ENCODE peak calls at places on chromosomes 12 and 14, in nine cellular contexts. One of them, this sample, is unnamed.

GRCh38 chr14:102029956-102030355 is 56.9 kb downstream of the HSP90AA1 start:
- DNase-seq in GM23338: no peak
- DNase-seq in mammary epithelial cell: no peak
- DNase-seq in HCT116: no peak
- DNase-seq in GM23248: peak
- DNase-seq in fibroblast of lung: peak
- DNase-seq in endothelial cell of umbilical vein: no peak
- DNase-seq in MM.1S: no peak
- DNase-seq in astrocyte: peak
- DNase-seq in this sample: no peak

GRCh38 chr12:108312885-108313203 is 26.3 kb downstream of the CMKLR1 start:
- DNase-seq in GM23338: no peak
- DNase-seq in mammary epithelial cell: no peak
- DNase-seq in HCT116: no peak
- DNase-seq in GM23248: peak
- DNase-seq in fibroblast of lung: no peak
- DNase-seq in endothelial cell of umbilical vein: peak
- DNase-seq in MM.1S: no peak
- DNase-seq in astrocyte: no peak
- DNase-seq in this sample: peak

GRCh38 chr12:121233628-121234020 is 23.7 kb downstream of the P2RX4 start:
- DNase-seq in GM23338: no peak
- DNase-seq in mammary epithelial cell: no peak
- DNase-seq in HCT116: no peak
- DNase-seq in GM23248: no peak
- DNase-seq in fibroblast of lung: no peak
- DNase-seq in endothelial cell of umbilical vein: no peak
- DNase-seq in MM.1S: no peak
- DNase-seq in astrocyte: no peak
- DNase-seq in this sample: no peak

GRCh38 chr14:75217508-75218206 is 41.2 kb upstream of the TMED10 start:
- DNase-seq in GM23338: no peak
- DNase-seq in mammary epithelial cell: peak
- DNase-seq in HCT116: no peak
- DNase-seq in GM23248: peak
- DNase-seq in fibroblast of lung: peak
- DNase-seq in endothelial cell of umbilical vein: no peak
- DNase-seq in MM.1S: no peak
- DNase-seq in astrocyte: no peak
- DNase-seq in this sample: no peak

GRCh38 chr14:104872469-104873341 is 7.6 kb downstream of the CEP170B start:
- DNase-seq in GM23338: peak
- DNase-seq in mammary epithelial cell: peak
- DNase-seq in HCT116: no peak
- DNase-seq in GM23248: peak
- DNase-seq in fibroblast of lung: peak
- DNase-seq in endothelial cell of umbilical vein: no peak
- DNase-seq in MM.1S: no peak
- DNase-seq in astrocyte: peak
- DNase-seq in this sample: peak

GRCh38 chr14:67636361-67636919 is 16.7 kb downstream of the ARG2 start:
- DNase-seq in GM23338: no peak
- DNase-seq in mammary epithelial cell: peak
- DNase-seq in HCT116: no peak
- DNase-seq in GM23248: peak
- DNase-seq in fibroblast of lung: no peak
- DNase-seq in endothelial cell of umbilical vein: peak
- DNase-seq in MM.1S: no peak
- DNase-seq in astrocyte: no peak
- DNase-seq in this sample: peak

GRCh38 chr12:46825526-46826414 is at the start of gene SLC38A4:
- DNase-seq in GM23338: peak
- DNase-seq in mammary epithelial cell: no peak
- DNase-seq in HCT116: no peak
- DNase-seq in GM23248: peak
- DNase-seq in fibroblast of lung: peak
- DNase-seq in endothelial cell of umbilical vein: peak
- DNase-seq in MM.1S: no peak
- DNase-seq in astrocyte: peak
- DNase-seq in this sample: peak

GRCh38 chr12:47360771-47361388 is 281.1 kb upstream of the AMIGO2 start:
- DNase-seq in GM23338: no peak
- DNase-seq in mammary epithelial cell: no peak
- DNase-seq in HCT116: no peak
- DNase-seq in GM23248: no peak
- DNase-seq in fibroblast of lung: no peak
- DNase-seq in endothelial cell of umbilical vein: peak
- DNase-seq in MM.1S: peak
- DNase-seq in astrocyte: no peak
- DNase-seq in this sample: no peak

GRCh38 chr12:58930770-58931324 is 10.5 kb upstream of the LRIG3 start:
- DNase-seq in GM23338: no peak
- DNase-seq in mammary epithelial cell: no peak
- DNase-seq in HCT116: no peak
- DNase-seq in GM23248: no peak
- DNase-seq in fibroblast of lung: peak
- DNase-seq in endothelial cell of umbilical vein: no peak
- DNase-seq in MM.1S: no peak
- DNase-seq in astrocyte: peak
- DNase-seq in this sample: no peak

GRCh38 chr14:106802413-106803364 is 1276.3 kb downstream of the TMEM121 start:
- DNase-seq in GM23338: no peak
- DNase-seq in mammary epithelial cell: no peak
- DNase-seq in HCT116: no peak
- DNase-seq in GM23248: no peak
- DNase-seq in fibroblast of lung: no peak
- DNase-seq in endothelial cell of umbilical vein: no peak
- DNase-seq in MM.1S: peak
- DNase-seq in astrocyte: no peak
- DNase-seq in this sample: no peak

GRCh38 chr14:22523283-22523682 is 65.7 kb downstream of the DAD1 start:
- DNase-seq in GM23338: no peak
- DNase-seq in mammary epithelial cell: no peak
- DNase-seq in HCT116: no peak
- DNase-seq in GM23248: no peak
- DNase-seq in fibroblast of lung: peak
- DNase-seq in endothelial cell of umbilical vein: no peak
- DNase-seq in MM.1S: no peak
- DNase-seq in astrocyte: peak
- DNase-seq in this sample: no peak

GRCh38 chr12:104938371-104938770 is 19.7 kb downstream of the SLC41A2 start:
- DNase-seq in GM23338: no peak
- DNase-seq in mammary epithelial cell: no peak
- DNase-seq in HCT116: no peak
- DNase-seq in GM23248: peak
- DNase-seq in fibroblast of lung: no peak
- DNase-seq in endothelial cell of umbilical vein: no peak
- DNase-seq in MM.1S: no peak
- DNase-seq in astrocyte: no peak
- DNase-seq in this sample: no peak

GRCh38 chr12:124867389-124867930 is 3.8 kb upstream of the SCARB1 start:
- DNase-seq in GM23338: no peak
- DNase-seq in mammary epithelial cell: peak
- DNase-seq in HCT116: no peak
- DNase-seq in GM23248: no peak
- DNase-seq in fibroblast of lung: peak
- DNase-seq in endothelial cell of umbilical vein: no peak
- DNase-seq in MM.1S: no peak
- DNase-seq in astrocyte: peak
- DNase-seq in this sample: peak

DNA sequence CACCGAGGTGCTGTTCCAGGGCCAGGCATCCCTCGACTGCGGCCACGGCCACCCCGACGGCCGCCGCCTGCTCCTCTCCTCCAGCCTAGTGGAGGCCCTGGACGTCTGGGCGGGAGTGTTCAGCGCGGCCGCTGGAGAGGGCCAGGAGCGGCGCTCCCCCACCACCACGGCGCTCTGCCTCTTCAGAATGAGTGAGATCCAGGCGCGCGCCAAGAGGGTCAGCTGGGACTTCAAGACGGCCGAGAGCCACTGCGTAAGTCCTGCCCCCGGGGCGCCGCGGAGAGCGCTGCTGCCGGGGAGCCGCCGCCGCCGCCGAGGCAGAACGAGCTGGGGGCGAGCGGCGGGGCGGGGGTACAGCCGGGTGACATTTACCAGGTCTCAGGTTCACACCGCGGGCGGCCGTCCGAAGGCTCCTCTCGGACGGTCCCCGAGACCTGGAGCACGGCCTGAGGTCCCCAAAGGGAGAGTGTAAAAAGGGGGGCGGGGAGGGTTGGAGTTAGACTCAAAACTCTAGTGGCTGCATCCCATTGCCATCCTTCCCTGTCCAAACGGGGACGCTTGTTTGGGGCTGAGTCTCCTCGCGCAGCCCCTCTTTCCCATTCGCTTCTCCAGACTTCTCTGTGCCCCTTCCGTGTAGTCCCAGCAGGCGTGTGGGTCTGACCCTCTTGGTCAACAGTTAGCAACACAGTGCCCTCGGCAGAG is 1.6 kb downstream of the PLXNC1 start:
- DNase-seq in GM23338: peak
- DNase-seq in mammary epithelial cell: no peak
- DNase-seq in HCT116: no peak
- DNase-seq in GM23248: peak
- DNase-seq in fibroblast of lung: peak
- DNase-seq in endothelial cell of umbilical vein: no peak
- DNase-seq in MM.1S: peak
- DNase-seq in astrocyte: no peak
- DNase-seq in this sample: peak
- TF ChIP-seq EZH2 in GM23338: peak
- TF ChIP-seq EZH2 in mammary epithelial cell: peak
- TF ChIP-seq EZH2 in HCT116: no peak
- TF ChIP-seq EZH2 in GM23248: no peak
- TF ChIP-seq EZH2 in fibroblast of lung: peak
- TF ChIP-seq EZH2 in endothelial cell of umbilical vein: peak
- TF ChIP-seq EZH2 in MM.1S: no peak
- TF ChIP-seq EZH2 in astrocyte: peak
- TF ChIP-seq EZH2 in this sample: no peak

GRCh38 chr12:48970702-48971334 is 717 bp downstream of the WNT10B start:
- DNase-seq in GM23338: peak
- DNase-seq in mammary epithelial cell: no peak
- DNase-seq in HCT116: no peak
- DNase-seq in GM23248: no peak
- DNase-seq in fibroblast of lung: no peak
- DNase-seq in endothelial cell of umbilical vein: no peak
- DNase-seq in MM.1S: no peak
- DNase-seq in astrocyte: no peak
- DNase-seq in this sample: no peak

GRCh38 chr12:48969160-48969771 is 2.3 kb downstream of the WNT10B start:
- DNase-seq in GM23338: peak
- DNase-seq in mammary epithelial cell: no peak
- DNase-seq in HCT116: no peak
- DNase-seq in GM23248: no peak
- DNase-seq in fibroblast of lung: no peak
- DNase-seq in endothelial cell of umbilical vein: no peak
- DNase-seq in MM.1S: no peak
- DNase-seq in astrocyte: no peak
- DNase-seq in this sample: no peak

GRCh38 chr12:48968004-48968403 is 3.5 kb downstream of the WNT10B start:
- DNase-seq in GM23338: no peak
- DNase-seq in mammary epithelial cell: no peak
- DNase-seq in HCT116: no peak
- DNase-seq in GM23248: no peak
- DNase-seq in fibroblast of lung: no peak
- DNase-seq in endothelial cell of umbilical vein: no peak
- DNase-seq in MM.1S: no peak
- DNase-seq in astrocyte: no peak
- DNase-seq in this sample: no peak

GRCh38 chr12:48968467-48968866 is 3.1 kb downstream of the WNT10B start:
- DNase-seq in GM23338: no peak
- DNase-seq in mammary epithelial cell: no peak
- DNase-seq in HCT116: no peak
- DNase-seq in GM23248: no peak
- DNase-seq in fibroblast of lung: no peak
- DNase-seq in endothelial cell of umbilical vein: no peak
- DNase-seq in MM.1S: no peak
- DNase-seq in astrocyte: no peak
- DNase-seq in this sample: no peak

GRCh38 chr12:48969847-48970701 is 1.5 kb downstream of the WNT10B start:
- DNase-seq in GM23338: peak
- DNase-seq in mammary epithelial cell: no peak
- DNase-seq in HCT116: no peak
- DNase-seq in GM23248: peak
- DNase-seq in fibroblast of lung: peak
- DNase-seq in endothelial cell of umbilical vein: no peak
- DNase-seq in MM.1S: no peak
- DNase-seq in astrocyte: no peak
- DNase-seq in this sample: peak
- TF ChIP-seq EZH2 in GM23338: peak
- TF ChIP-seq EZH2 in mammary epithelial cell: no peak
- TF ChIP-seq EZH2 in HCT116: no peak
- TF ChIP-seq EZH2 in GM23248: peak
- TF ChIP-seq EZH2 in fibroblast of lung: peak
- TF ChIP-seq EZH2 in endothelial cell of umbilical vein: peak
- TF ChIP-seq EZH2 in MM.1S: no peak
- TF ChIP-seq EZH2 in astrocyte: peak
- TF ChIP-seq EZH2 in this sample: peak

GRCh38 chr12:57631566-57632368 is 1.2 kb downstream of the B4GALNT1 start:
- DNase-seq in GM23338: peak
- DNase-seq in mammary epithelial cell: no peak
- DNase-seq in HCT116: no peak
- DNase-seq in GM23248: no peak
- DNase-seq in fibroblast of lung: no peak
- DNase-seq in endothelial cell of umbilical vein: no peak
- DNase-seq in MM.1S: no peak
- DNase-seq in astrocyte: no peak
- DNase-seq in this sample: peak
- TF ChIP-seq EZH2 in GM23338: peak
- TF ChIP-seq EZH2 in mammary epithelial cell: no peak
- TF ChIP-seq EZH2 in HCT116: no peak
- TF ChIP-seq EZH2 in GM23248: peak
- TF ChIP-seq EZH2 in fibroblast of lung: no peak
- TF ChIP-seq EZH2 in endothelial cell of umbilical vein: no peak
- TF ChIP-seq EZH2 in MM.1S: no peak
- TF ChIP-seq EZH2 in astrocyte: no peak
- TF ChIP-seq EZH2 in this sample: no peak

GRCh38 chr12:130932061-130932650 is 21.6 kb upstream of the ADGRD1 start:
- DNase-seq in GM23338: no peak
- DNase-seq in mammary epithelial cell: no peak
- DNase-seq in HCT116: no peak
- DNase-seq in GM23248: peak
- DNase-seq in fibroblast of lung: no peak
- DNase-seq in endothelial cell of umbilical vein: no peak
- DNase-seq in MM.1S: no peak
- DNase-seq in astrocyte: no peak
- DNase-seq in this sample: no peak

GRCh38 chr12:130933269-130933995 is 20.3 kb upstream of the ADGRD1 start:
- DNase-seq in GM23338: no peak
- DNase-seq in mammary epithelial cell: no peak
- DNase-seq in HCT116: no peak
- DNase-seq in GM23248: no peak
- DNase-seq in fibroblast of lung: no peak
- DNase-seq in endothelial cell of umbilical vein: no peak
- DNase-seq in MM.1S: no peak
- DNase-seq in astrocyte: no peak
- DNase-seq in this sample: no peak

GRCh38 chr12:130924946-130925345 is 28.8 kb upstream of the ADGRD1 start:
- DNase-seq in GM23338: no peak
- DNase-seq in mammary epithelial cell: no peak
- DNase-seq in HCT116: no peak
- DNase-seq in GM23248: no peak
- DNase-seq in fibroblast of lung: no peak
- DNase-seq in endothelial cell of umbilical vein: no peak
- DNase-seq in MM.1S: no peak
- DNase-seq in astrocyte: no peak
- DNase-seq in this sample: no peak

GRCh38 chr12:130925616-130926015 is 28.1 kb upstream of the ADGRD1 start:
- DNase-seq in GM23338: no peak
- DNase-seq in mammary epithelial cell: no peak
- DNase-seq in HCT116: no peak
- DNase-seq in GM23248: no peak
- DNase-seq in fibroblast of lung: no peak
- DNase-seq in endothelial cell of umbilical vein: no peak
- DNase-seq in MM.1S: no peak
- DNase-seq in astrocyte: no peak
- DNase-seq in this sample: no peak

GRCh38 chr12:130929363-130929762 is 24.3 kb upstream of the ADGRD1 start:
- DNase-seq in GM23338: no peak
- DNase-seq in mammary epithelial cell: no peak
- DNase-seq in HCT116: no peak
- DNase-seq in GM23248: no peak
- DNase-seq in fibroblast of lung: no peak
- DNase-seq in endothelial cell of umbilical vein: no peak
- DNase-seq in MM.1S: no peak
- DNase-seq in astrocyte: no peak
- DNase-seq in this sample: no peak
- TF ChIP-seq EZH2 in GM23338: no peak
- TF ChIP-seq EZH2 in mammary epithelial cell: no peak
- TF ChIP-seq EZH2 in HCT116: no peak
- TF ChIP-seq EZH2 in GM23248: no peak
- TF ChIP-seq EZH2 in fibroblast of lung: no peak
- TF ChIP-seq EZH2 in endothelial cell of umbilical vein: no peak
- TF ChIP-seq EZH2 in MM.1S: no peak
- TF ChIP-seq EZH2 in astrocyte: no peak
- TF ChIP-seq EZH2 in this sample: no peak